ENCODE peak calls at places on chromosomes 1 and 21, in ten cellular contexts. P is suprapubic skin, G is transverse colon, Q is tibial nerve, U is A549, N is stomach, R is ovary, J is K562, I is esophagus muscularis mucosa, L is SK-N-SH. V is an unnamed sample.

GRCh38 chr1:21907737-21908136 is 29.4 kb downstream of the HSPG2 start:
- DNase-seq in P (no peak), G (no peak), Q (no peak), U (no peak), N (no peak), R (no peak), J (no peak), I (no peak), L (no peak), V (no peak)

GRCh38 chr1:94980049-94980908 is 53.4 kb upstream of the CNN3 start:
- DNase-seq in P (no peak), G (no peak), Q (no peak), U (no peak), N (no peak), R (no peak), J (no peak), I (no peak), L (peak), V (no peak)

GRCh38 chr1:195756109-195756508 is 852.1 kb downstream of the KCNT2 start:
- DNase-seq in P (no peak), G (no peak), Q (no peak), U (no peak), N (no peak), R (no peak), J (no peak), I (no peak), L (no peak), V (no peak)

GRCh38 chr21:45288441-45288841 is 746 bp upstream of the POFUT2 start:
- DNase-seq in P (peak), G (peak), Q (no peak), U (no peak), N (peak), R (no peak), J (no peak), I (no peak), L (no peak), V (peak)

GRCh38 chr21:43269981-43270670 is 101.3 kb downstream of the CRYAA start:
- DNase-seq in P (no peak), G (no peak), Q (no peak), U (no peak), N (no peak), R (no peak), J (no peak), I (no peak), L (no peak), V (no peak)

GRCh38 chr1:109787211-109787844 is 23.6 kb upstream of the EPS8L3 start:
- DNase-seq in P (peak), G (peak), Q (no peak), U (no peak), N (no peak), R (no peak), J (no peak), I (no peak), L (peak), V (peak)

GRCh38 chr21:45630876-45631275 is 12.6 kb upstream of the PCBP3 start:
- DNase-seq in P (no peak), G (no peak), Q (no peak), U (no peak), N (no peak), R (no peak), J (no peak), I (peak), L (no peak), V (no peak)

GRCh38 chr21:45405271-45405818 is 380 bp downstream of the COL18A1 start:
- DNase-seq in P (no peak), G (no peak), Q (no peak), U (no peak), N (no peak), R (peak), J (peak), I (no peak), L (peak), V (peak)

GRCh38 chr1:108503062-108503740 is 53.1 kb downstream of the NBPF6 start:
- DNase-seq in P (no peak), G (no peak), Q (no peak), U (peak), N (no peak), R (no peak), J (no peak), I (no peak), L (no peak), V (no peak)

DNA sequence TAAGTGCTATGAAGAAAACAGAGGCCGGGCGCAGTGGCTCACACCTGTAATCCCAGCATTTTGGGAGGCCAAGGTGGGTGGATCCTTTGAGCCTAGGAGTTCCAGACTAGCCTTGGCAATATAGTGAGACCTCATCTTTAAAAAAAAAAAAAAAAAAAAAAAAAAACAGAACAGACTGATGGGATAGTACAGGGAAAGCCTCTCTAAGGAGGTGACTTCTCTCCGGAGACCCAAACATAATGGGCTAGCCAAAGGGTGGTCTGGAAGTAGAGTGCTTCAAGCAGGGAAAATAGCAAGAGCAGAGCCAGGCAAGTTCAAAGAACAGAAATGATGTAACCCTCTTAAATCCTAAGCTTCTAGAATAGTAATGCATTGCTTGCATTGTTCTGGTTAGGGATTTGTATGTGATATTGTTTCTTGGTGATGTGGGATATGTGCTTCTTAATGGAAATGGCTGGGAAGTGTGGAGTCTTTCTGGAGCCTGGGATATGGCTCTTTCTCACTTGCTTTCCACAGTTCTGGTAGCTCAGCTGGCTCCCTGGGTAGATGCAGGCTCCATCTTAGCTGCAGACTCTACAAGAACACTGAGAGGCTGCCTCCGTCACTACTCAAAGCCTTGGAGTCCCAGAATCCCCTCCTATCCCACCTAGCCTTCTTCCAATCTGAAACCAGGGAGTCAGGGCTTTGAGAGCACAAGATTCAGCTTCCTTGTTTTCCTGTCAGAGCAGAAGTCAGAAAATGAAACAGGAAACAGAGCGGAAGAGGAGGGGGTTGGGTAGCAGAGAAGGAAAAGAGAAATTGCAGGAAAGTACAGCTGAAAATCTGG is 1.9 kb upstream of the PIGV start:
- DNase-seq in P (no peak), G (peak), Q (no peak), U (no peak), N (no peak), R (no peak), J (no peak), I (no peak), L (no peak), V (no peak)
- H3K4me3 ChIP-seq in P (peak), G (no peak), Q (no peak), U (no peak), N (no peak), R (no peak), J (no peak), I (no peak), L (no peak), V (no peak)

GRCh38 chr1:27647328-27647727 is 12.3 kb upstream of the FGR start:
- DNase-seq in P (no peak), G (no peak), Q (no peak), U (no peak), N (no peak), R (no peak), J (no peak), I (no peak), L (no peak), V (no peak)

GRCh38 chr1:27650146-27650526 is 15.2 kb upstream of the FGR start:
- DNase-seq in P (no peak), G (no peak), Q (no peak), U (no peak), N (no peak), R (no peak), J (no peak), I (no peak), L (no peak), V (no peak)

GRCh38 chr1:27648602-27649305 is 13.8 kb upstream of the FGR start:
- DNase-seq in P (no peak), G (no peak), Q (no peak), U (no peak), N (no peak), R (no peak), J (no peak), I (no peak), L (no peak), V (no peak)

GRCh38 chr1:27650527-27651175 is 15.7 kb upstream of the FGR start:
- DNase-seq in P (no peak), G (no peak), Q (no peak), U (no peak), N (no peak), R (no peak), J (peak), I (no peak), L (no peak), V (no peak)

GRCh38 chr1:27649306-27649635 is 14.3 kb upstream of the FGR start:
- DNase-seq in P (no peak), G (no peak), Q (no peak), U (no peak), N (no peak), R (no peak), J (no peak), I (no peak), L (no peak), V (no peak)
- TF ChIP-seq EP300 in P (no peak), G (no peak), Q (no peak), U (no peak), N (no peak), R (no peak), J (no peak), I (no peak), L (no peak), V (no peak)

GRCh38 chr1:63662056-63662836 is 69.0 kb downstream of the PGM1 start:
- DNase-seq in P (no peak), G (no peak), Q (no peak), U (peak), N (peak), R (no peak), J (no peak), I (no peak), L (no peak), V (peak)

GRCh38 chr1:63664742-63665141 is 71.5 kb downstream of the PGM1 start:
- DNase-seq in P (no peak), G (no peak), Q (no peak), U (no peak), N (no peak), R (no peak), J (no peak), I (no peak), L (no peak), V (no peak)

GRCh38 chr1:63663301-63663700 is 70.1 kb downstream of the PGM1 start:
- DNase-seq in P (no peak), G (no peak), Q (no peak), U (peak), N (no peak), R (no peak), J (no peak), I (no peak), L (no peak), V (no peak)

GRCh38 chr1:63663873-63664272 is 70.7 kb downstream of the PGM1 start:
- DNase-seq in P (no peak), G (no peak), Q (no peak), U (peak), N (no peak), R (no peak), J (no peak), I (no peak), L (no peak), V (no peak)

DNA sequence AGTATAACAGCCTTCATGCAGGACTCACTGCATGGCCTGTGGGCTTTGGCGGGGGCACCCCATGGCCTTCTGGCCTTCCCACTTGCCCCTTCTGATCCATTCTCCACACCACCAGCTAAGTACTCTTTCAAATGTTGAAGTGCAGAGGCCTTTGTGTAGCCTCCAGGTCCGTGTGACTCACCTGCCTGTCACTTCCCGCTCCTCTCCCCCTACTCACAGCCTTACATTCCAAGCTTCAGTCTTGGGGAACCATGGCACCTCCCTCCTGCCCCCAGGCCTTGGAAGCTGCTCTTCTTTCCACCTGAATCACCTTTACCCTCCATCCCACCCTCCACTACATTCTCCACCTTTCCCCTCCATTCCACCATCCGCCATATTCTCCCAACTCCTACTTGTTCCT is 69.6 kb downstream of the PGM1 start:
- DNase-seq in P (no peak), G (no peak), Q (no peak), U (peak), N (no peak), R (no peak), J (no peak), I (no peak), L (no peak), V (no peak)
- H3K27ac ChIP-seq in P (peak), G (no peak), Q (no peak), U (peak), N (peak), R (no peak), J (no peak), I (peak), L (peak), V (peak)

DNA sequence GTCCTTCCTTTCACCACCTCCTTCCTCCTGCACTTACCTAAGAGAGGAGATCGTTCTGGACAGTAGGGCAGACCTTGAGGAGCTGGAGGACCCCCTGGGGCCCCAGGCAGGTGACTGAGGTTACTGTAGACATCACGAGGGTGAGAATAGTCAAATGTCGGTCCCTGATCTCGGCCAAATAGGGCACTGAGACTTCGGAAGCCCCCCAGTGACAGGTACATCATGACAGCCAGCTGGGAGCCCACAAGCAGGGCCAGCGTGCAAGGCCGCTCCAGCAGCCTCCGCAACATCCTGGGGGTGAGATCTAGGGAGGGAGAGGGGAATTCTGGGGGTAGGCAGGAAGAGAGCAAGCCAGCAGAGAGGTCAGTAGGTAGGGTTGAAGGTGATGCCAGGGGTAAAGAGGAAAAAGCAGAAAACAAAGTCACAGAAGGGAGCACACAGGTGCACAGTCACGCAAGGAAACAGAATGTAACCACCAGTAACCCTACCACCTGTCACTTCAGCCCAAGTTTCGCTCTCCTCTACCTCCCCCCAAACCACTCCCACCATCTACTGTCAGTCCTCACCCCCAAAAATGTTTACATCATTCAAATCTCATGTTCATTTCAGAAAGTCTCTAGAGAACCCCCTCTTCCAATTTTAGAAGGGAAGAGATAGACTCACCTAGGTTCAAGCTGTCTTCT is 1.4 kb downstream of the B4GALT3 start:
- DNase-seq in P (no peak), G (no peak), Q (no peak), U (no peak), N (no peak), R (no peak), J (no peak), I (no peak), L (no peak), V (no peak)
- H3K4me3 ChIP-seq in P (peak), G (peak), Q (peak), U (peak), N (peak), R (peak), J (peak), I (peak), L (peak), V (peak)

GRCh38 chr1:76256289-76257223 is 182.0 kb downstream of the ST6GALNAC3 start:
- DNase-seq in P (no peak), G (no peak), Q (no peak), U (no peak), N (no peak), R (no peak), J (no peak), I (no peak), L (no peak), V (no peak)
- TF ChIP-seq EP300 in P (no peak), G (no peak), Q (no peak), U (no peak), N (no peak), R (no peak), J (no peak), I (no peak), L (no peak), V (no peak)

GRCh38 chr1:167922611-167923074 is 8.7 kb upstream of the ADCY10 start:
- DNase-seq in P (no peak), G (no peak), Q (no peak), U (no peak), N (no peak), R (no peak), J (no peak), I (no peak), L (no peak), V (no peak)
- H3K27ac ChIP-seq in P (no peak), G (no peak), Q (no peak), U (no peak), N (no peak), R (no peak), J (peak), I (no peak), L (no peak), V (no peak)

DNA sequence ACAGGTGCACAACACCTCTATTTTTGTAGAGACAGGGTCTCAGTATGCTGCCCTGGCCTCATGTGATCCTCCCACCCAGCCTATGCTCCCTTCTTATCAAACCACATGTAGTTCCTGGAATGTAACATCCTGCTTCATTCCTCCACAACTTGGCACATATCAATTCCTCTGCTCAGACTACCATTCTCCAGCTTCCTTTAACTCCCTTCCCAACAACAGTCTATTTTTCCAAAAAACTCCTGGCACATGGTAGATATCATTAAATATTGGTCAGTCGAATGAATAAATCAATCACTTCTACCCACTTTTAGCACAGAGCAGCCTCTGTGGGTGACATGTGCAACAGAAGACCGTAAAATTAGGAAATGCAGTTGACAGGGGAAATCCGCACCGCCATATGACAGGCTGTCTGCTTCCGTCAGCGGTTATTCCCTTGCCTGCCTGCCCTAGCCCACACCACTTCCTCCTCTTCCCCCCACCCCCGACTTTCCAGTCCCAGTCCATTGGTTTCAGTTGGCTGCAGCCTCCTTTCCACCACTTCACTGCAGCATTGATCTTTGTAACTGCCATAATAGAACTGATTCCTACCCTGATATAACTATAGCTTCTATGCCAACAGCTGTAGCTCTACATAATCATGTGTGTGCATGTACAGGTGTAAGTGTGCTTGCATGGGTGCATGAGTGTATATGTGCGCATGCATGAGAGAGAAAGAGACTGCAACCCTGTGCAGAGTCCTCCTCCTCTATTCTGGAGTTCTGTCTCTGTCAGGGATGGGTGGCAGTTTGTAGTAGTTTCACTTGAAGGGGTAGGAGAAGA is 6.8 kb upstream of the AKR1A1 start:
- DNase-seq in P (no peak), G (peak), Q (no peak), U (no peak), N (peak), R (no peak), J (no peak), I (no peak), L (no peak), V (peak)
- H3K4me3 ChIP-seq in P (no peak), G (no peak), Q (no peak), U (no peak), N (no peak), R (no peak), J (no peak), I (no peak), L (no peak), V (no peak)

GRCh38 chr1:30710407-30710806 is 13.0 kb downstream of the MATN1 start:
- DNase-seq in P (no peak), G (no peak), Q (no peak), U (no peak), N (no peak), R (no peak), J (no peak), I (no peak), L (no peak), V (no peak)

GRCh38 chr1:30707412-30708360 is 15.7 kb downstream of the MATN1 start:
- DNase-seq in P (peak), G (peak), Q (peak), U (peak), N (peak), R (peak), J (peak), I (no peak), L (peak), V (peak)

GRCh38 chr1:30706528-30706927 is 16.9 kb downstream of the MATN1 start:
- DNase-seq in P (no peak), G (no peak), Q (no peak), U (no peak), N (peak), R (no peak), J (no peak), I (no peak), L (no peak), V (peak)

GRCh38 chr1:30705673-30706072 is 17.7 kb downstream of the MATN1 start:
- DNase-seq in P (no peak), G (no peak), Q (no peak), U (no peak), N (no peak), R (no peak), J (no peak), I (no peak), L (no peak), V (no peak)

DNA sequence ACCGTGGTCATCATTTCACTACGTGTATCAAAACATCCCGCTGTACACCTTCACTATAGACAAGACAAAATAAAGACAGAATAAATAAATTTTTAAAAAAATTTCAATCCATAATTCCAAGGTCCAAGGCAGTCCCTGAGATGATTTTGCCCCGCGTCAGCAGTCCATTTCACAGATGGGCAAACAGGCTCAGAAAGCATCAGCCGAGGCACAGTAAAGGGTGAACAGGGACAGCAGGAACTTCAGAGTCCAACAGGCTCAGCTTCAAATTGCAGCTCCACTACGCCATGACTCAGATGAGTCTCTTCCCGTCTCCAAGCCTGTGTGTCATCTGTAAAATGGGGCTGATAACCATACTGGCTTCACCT is 15.0 kb downstream of the MATN1 start:
- DNase-seq in P (no peak), G (no peak), Q (no peak), U (no peak), N (no peak), R (no peak), J (no peak), I (no peak), L (no peak), V (no peak)
- TF ChIP-seq EP300 in P (no peak), G (no peak), Q (no peak), U (no peak), N (no peak), R (no peak), J (no peak), I (no peak), L (no peak), V (no peak)

DNA sequence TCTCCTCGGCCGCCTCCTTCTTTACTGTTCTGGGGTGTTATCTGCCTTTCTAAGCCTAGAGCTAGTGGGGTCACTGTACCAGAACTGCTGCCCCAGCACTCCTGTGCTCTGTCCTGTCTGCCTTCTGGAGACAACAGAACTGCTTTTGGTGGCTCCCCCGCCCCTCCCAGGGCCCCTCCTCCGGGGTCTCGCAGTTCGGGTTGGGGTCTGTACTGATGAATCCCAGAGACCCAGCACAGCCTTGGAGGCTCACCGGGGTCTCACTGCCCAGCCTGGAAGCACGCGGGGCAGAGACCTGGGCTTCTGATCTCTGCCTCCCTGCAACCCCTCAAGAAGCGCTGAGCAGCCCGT is 3.2 kb upstream of the PLEKHA6 start:
- DNase-seq in P (no peak), G (no peak), Q (no peak), U (no peak), N (no peak), R (no peak), J (no peak), I (no peak), L (no peak), V (no peak)
- H3K27ac ChIP-seq in P (no peak), G (peak), Q (no peak), U (peak), N (peak), R (no peak), J (peak), I (peak), L (no peak), V (peak)

V was measured in sigmoid colon.